ENCODE peak calls at places on chromosome 17, in ten cellular contexts. I is prostate gland, A is transverse colon, P is esophagus muscularis mucosa, D is SK-N-MC, G is stomach, N is H1, C is K562, O is HCT116, T is SK-N-SH. J is an unnamed sample.

GRCh38 chr17:77449908-77450741 is 309.4 kb downstream of the SEC14L1 start:
- DNase-seq in G (peak; percentile 67), O (no peak), I (peak; percentile 73), D (no peak), C (peak; percentile 87), P (no peak), A (peak; percentile 80), N (no peak), T (peak; percentile 91), J (no peak)

GRCh38 chr17:29674270-29674669 is 51.6 kb upstream of the CORO6 start:
- DNase-seq in N (no peak), G (no peak), P (no peak), T (no peak), C (no peak), O (no peak), D (no peak), A (no peak), I (no peak), J (no peak)

GRCh38 chr17:64025732-64026294 is 5.4 kb upstream of the ICAM2 start:
- DNase-seq in A (peak; percentile 87), D (no peak), P (no peak), T (peak; percentile 89), G (peak; percentile 80), C (peak; percentile 95), O (peak; percentile 84), I (peak; percentile 45), N (peak; percentile 70), J (peak; percentile 84)

GRCh38 chr17:77640242-77640641 is 318.3 kb upstream of the TNRC6C start:
- DNase-seq in A (no peak), I (no peak), O (no peak), G (no peak), P (no peak), N (no peak), T (no peak), D (no peak), C (no peak), J (no peak)

GRCh38 chr17:6643460-6644125 is 2.7 kb downstream of the TXNDC17 start:
- DNase-seq in I (no peak), N (no peak), O (no peak), D (no peak), G (no peak), T (no peak), P (no peak), A (no peak), C (no peak), J (no peak)

GRCh38 chr17:7183433-7184090 is 4.4 kb upstream of the ASGR1 start:
- DNase-seq in G (no peak), C (no peak), D (no peak), A (no peak), I (no peak), O (no peak), P (no peak), N (no peak), T (peak; percentile 59), J (no peak)

GRCh38 chr17:47869114-47869513 is 18.2 kb upstream of the SP6 start:
- DNase-seq in I (no peak), O (no peak), G (no peak), N (no peak), A (no peak), P (no peak), D (no peak), T (no peak), C (no peak), J (no peak)

GRCh38 chr17:33753452-33753851 is 460.4 kb upstream of the ASIC2 start:
- DNase-seq in T (no peak), A (no peak), O (no peak), I (no peak), N (no peak), C (peak; percentile 22), G (no peak), D (no peak), P (no peak), J (no peak)

GRCh38 chr17:77423589-77424451 is 283.1 kb downstream of the SEC14L1 start:
- DNase-seq in N (no peak), I (peak; percentile 72), D (no peak), A (peak; percentile 77), O (no peak), G (peak; percentile 83), C (no peak), P (peak; percentile 98), T (peak; percentile 73), J (no peak)

GRCh38 chr17:6551909-6552768 is 4.2 kb downstream of the PITPNM3 start:
- DNase-seq in T (no peak), O (no peak), N (no peak), I (peak; percentile 85), D (no peak), G (peak; percentile 86), C (no peak), A (peak; percentile 88), P (no peak), J (no peak)

GRCh38 chr17:28957277-28957991 is 6.1 kb upstream of the PHF12 start:
- DNase-seq in P (no peak), O (no peak), C (no peak), N (no peak), A (no peak), D (no peak), I (no peak), G (no peak), T (no peak), J (peak; percentile 87)

GRCh38 chr17:60390881-60391418 is 983 bp downstream of the USP32 start:
- DNase-seq in N (no peak), C (peak; percentile 49), D (no peak), I (peak; percentile 29), P (peak; percentile 92), O (no peak), G (peak; percentile 30), A (peak; percentile 38), T (peak; percentile 77), J (no peak)

GRCh38 chr17:7393613-7394451 is 493 bp downstream of the PLSCR3 start:
- DNase-seq in O (no peak), A (peak; percentile 51), C (peak; percentile 52), P (no peak), N (no peak), G (peak; percentile 33), T (peak; percentile 74), I (no peak), D (no peak), J (no peak)

DNA sequence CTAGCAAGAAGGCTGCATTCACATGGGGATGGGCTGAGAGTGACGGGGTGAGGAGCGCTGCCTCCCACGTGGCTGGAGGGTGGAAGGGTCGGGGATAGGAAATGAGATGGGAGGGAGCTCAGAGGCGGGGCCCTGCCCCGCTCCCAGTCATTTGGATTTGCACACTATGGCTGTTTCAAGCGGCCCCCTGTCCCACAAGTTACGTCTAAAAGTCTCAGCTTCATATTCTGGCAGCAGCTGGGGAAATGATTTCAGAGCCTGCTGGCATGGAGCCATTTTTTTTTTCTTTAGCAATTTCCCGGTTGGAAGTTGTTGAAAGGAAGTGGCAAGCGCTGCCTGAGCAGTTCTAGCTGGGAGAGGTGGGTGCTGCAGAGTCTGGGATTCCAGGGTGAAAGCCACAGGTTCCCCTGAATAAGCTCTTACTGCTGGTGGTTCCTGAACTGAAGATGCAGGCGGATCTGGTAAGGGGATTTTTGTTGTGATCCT is 70.9 kb upstream of the LGALS9 start:
- DNase-seq in I (no peak), N (no peak), P (no peak), G (peak; percentile 53), O (no peak), C (no peak), A (peak; percentile 39), D (peak; percentile 93), T (peak; percentile 58), J (no peak)
- H3K27ac ChIP-seq in I (no peak overlapping the region), N (no peak overlapping the region), P (peak overlapping the region; percentile 64), G (peak overlapping the region; percentile 72), O (no peak overlapping the region), C (no peak overlapping the region), A (peak overlapping the region; percentile 47), D (peak overlapping the region; percentile 95), T (peak overlapping the region; percentile 72), J (peak overlapping the region; percentile 71)

GRCh38 chr17:78970834-78971763 is 8.6 kb downstream of the LGALS3BP start:
- DNase-seq in A (peak; percentile 86), P (peak; percentile 96), I (peak; percentile 69), N (peak; percentile 41), G (peak; percentile 86), D (no peak), T (peak; percentile 93), O (peak; percentile 65), C (peak; percentile 85), J (no peak)
- TF ChIP-seq POLR2AphosphoS5 in A (no peak), P (peak; percentile 54), I (peak; percentile 49), N (no peak), G (peak; percentile 53), D (no peak), T (no peak), O (no peak), C (no peak), J (peak; percentile 36)

GRCh38 chr17:67376509-67376891 is 581 bp upstream of the PITPNC1 start:
- DNase-seq in D (no peak), N (no peak), A (peak; percentile 21), I (peak; percentile 24), P (no peak), T (no peak), G (peak; percentile 43), C (no peak), O (no peak), J (no peak)
- H3K27ac ChIP-seq in D (peak overlapping the region; percentile 83), N (peak overlapping the region; percentile 77), A (peak overlapping the region; percentile 91), I (peak overlapping the region; percentile 90), P (peak overlapping the region; percentile 96), T (peak overlapping the region; percentile 98), G (peak overlapping the region; percentile 93), C (no peak overlapping the region), O (peak overlapping the region; percentile 73), J (peak overlapping the region; percentile 93)

GRCh38 chr17:20797292-20797691 is 217.8 kb downstream of the CDRT15L2 start:
- DNase-seq in O (no peak), T (no peak), C (no peak), D (no peak), I (no peak), N (no peak), P (no peak), G (no peak), A (no peak), J (no peak)

GRCh38 chr17:20787281-20787680 is 207.8 kb downstream of the CDRT15L2 start:
- DNase-seq in D (no peak), G (no peak), N (no peak), C (no peak), A (no peak), T (no peak), P (no peak), I (no peak), O (no peak), J (no peak)

DNA sequence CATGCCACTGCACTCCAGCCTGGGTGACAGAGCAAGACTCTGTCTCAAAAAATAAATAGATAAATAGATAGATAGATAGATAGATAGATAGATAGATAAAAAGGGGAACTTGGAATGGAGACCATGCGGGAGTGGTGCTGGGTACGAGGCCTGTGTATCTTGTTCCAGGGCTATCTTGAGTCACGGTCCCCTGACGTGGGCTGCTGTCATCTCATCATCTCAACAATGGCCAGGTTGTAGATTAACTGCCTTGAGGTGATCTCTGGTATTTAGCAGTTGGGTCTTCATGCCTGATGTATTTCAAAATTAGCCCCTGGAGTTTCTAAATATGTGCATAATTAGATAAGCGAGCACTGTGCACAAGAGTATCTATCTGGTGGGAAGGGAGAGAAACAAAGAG is 212.1 kb downstream of the CDRT15L2 start:
- DNase-seq in A (no peak), I (no peak), P (no peak), G (no peak), D (no peak), N (no peak), O (no peak), C (no peak), T (no peak), J (no peak)
- TF ChIP-seq POLR2AphosphoS5 in A (no peak), I (no peak), P (no peak), G (no peak), D (no peak), N (no peak), O (no peak), C (no peak), T (no peak), J (no peak)

GRCh38 chr17:57811633-57812280 is 38.1 kb downstream of the MRPS23 start:
- DNase-seq in A (no peak), P (peak; percentile 72), D (no peak), T (peak; percentile 54), G (no peak), I (no peak), O (peak; percentile 8), C (no peak), N (no peak), J (no peak)
- H3K27ac ChIP-seq in A (no peak overlapping the region), P (peak overlapping the region; percentile 76), D (no peak overlapping the region), T (peak overlapping the region; percentile 89), G (no peak overlapping the region), I (no peak overlapping the region), O (no peak overlapping the region), C (no peak overlapping the region), N (no peak overlapping the region), J (no peak overlapping the region)

J was measured in vagina.